ENCODE peak calls at places on chromosome 22, in six cellular contexts. F, A, L, Z, C and R are unnamed samples.

GRCh38 chr22:22462813-22463567 is 45.6 kb downstream of the ZNF280B start:
- DNase-seq in F (no peak), Z (no peak), A (no peak), L (no peak), C (no peak), R (no peak)

GRCh38 chr22:31206896-31207687 is 5.0 kb upstream of the LIMK2 start:
- DNase-seq in L (no peak), A (no peak), C (no peak), F (no peak), Z (no peak), R (no peak)

GRCh38 chr22:42269407-42270177 is 861 bp downstream of the TCF20 start:
- DNase-seq in A (no peak), Z (peak; percentile 64), C (peak; percentile 41), F (peak; percentile 80), L (no peak), R (no peak)

GRCh38 chr22:17536269-17536668 is 27.0 kb upstream of the SLC25A18 start:
- DNase-seq in L (peak; percentile 83), C (no peak), F (no peak), Z (no peak), A (no peak), R (no peak)

GRCh38 chr22:47071812-47072641 is 309.6 kb downstream of the TBC1D22A start:
- DNase-seq in L (no peak), F (no peak), A (no peak), C (no peak), Z (no peak), R (no peak)

GRCh38 chr22:45672564-45673481 is 1.2 kb downstream of the ATXN10 start:
- DNase-seq in C (no peak), L (no peak), F (no peak), A (no peak), Z (no peak), R (no peak)

GRCh38 chr22:44393066-44393465 is 80.3 kb upstream of the SHISAL1 start:
- DNase-seq in L (peak; percentile 43), A (no peak), Z (no peak), C (no peak), F (no peak), R (no peak)

GRCh38 chr22:21937041-21937820 is 15.4 kb downstream of the PPM1F start:
- DNase-seq in C (no peak), L (no peak), F (peak; percentile 39), A (no peak), Z (no peak), R (no peak)

GRCh38 chr22:22810018-22810427 is 77.6 kb upstream of the IGLL5 start:
- DNase-seq in Z (peak; percentile 79), A (no peak), C (peak; percentile 78), F (peak; percentile 45), L (no peak), R (peak; percentile 20)